ENCODE peak calls at places on chromosomes 12 and 14, in six cellular contexts. R, M, K, H, O and C are unnamed samples.

GRCh38 chr14:104784218-104784568 is 11.4 kb downstream of the AKT1 start:
- DNase-seq in R (no peak), M (no peak), K (no peak), H (no peak), O (no peak), C (no peak)

GRCh38 chr12:131091413-131091975 is 137.8 kb downstream of the ADGRD1 start:
- DNase-seq in R (no peak), M (no peak), K (no peak), H (no peak), O (no peak), C (no peak)

GRCh38 chr12:53325539-53326061 is 4.2 kb upstream of the AAAS start:
- DNase-seq in R (peak; percentile 53), M (peak; percentile 86), K (no peak), H (peak; percentile 34), O (peak; percentile 20), C (no peak)

GRCh38 chr12:76346798-76347420 is 1.3 kb downstream of the BBS10 start:
- DNase-seq in R (peak; percentile 32), M (no peak), K (no peak), H (peak; percentile 54), O (peak; percentile 72), C (peak; percentile 55)

GRCh38 chr14:24556756-24557155 is 19.3 kb downstream of the CTSG start:
- DNase-seq in R (no peak), M (no peak), K (no peak), H (no peak), O (no peak), C (no peak)

GRCh38 chr12:63206908-63207307 is 55.9 kb upstream of the AVPR1A start:
- DNase-seq in R (peak; percentile 29), M (no peak), K (no peak), H (peak; percentile 46), O (no peak), C (peak; percentile 70)

GRCh38 chr12:120767071-120768024 is 41.7 kb downstream of the ACADS start:
- DNase-seq in R (no peak), M (no peak), K (no peak), H (no peak), O (no peak), C (no peak)

GRCh38 chr14:28886940-28887339 is 120.4 kb downstream of the FOXG1 start:
- DNase-seq in R (no peak), M (no peak), K (no peak), H (no peak), O (no peak), C (no peak)

GRCh38 chr12:52037248-52037861 is 13.9 kb upstream of the NR4A1 start:
- DNase-seq in R (peak; percentile 70), M (peak; percentile 84), K (no peak), H (no peak), O (no peak), C (no peak)

GRCh38 chr14:77183896-77184295 is 2.3 kb downstream of the TMEM63C start:
- DNase-seq in R (no peak), M (no peak), K (no peak), H (no peak), O (no peak), C (no peak)

GRCh38 chr14:91063119-91063518 is 2.7 kb upstream of the RPS6KA5 start:
- DNase-seq in R (no peak), M (no peak), K (no peak), H (peak; percentile 29), O (no peak), C (no peak)

GRCh38 chr12:64169999-64170398 is 52.1 kb downstream of the KICS2 start:
- DNase-seq in R (no peak), M (no peak), K (no peak), H (no peak), O (peak; percentile 44), C (no peak)

GRCh38 chr12:129009833-129010232 is 156.6 kb downstream of the GLT1D1 start:
- DNase-seq in R (no peak), M (no peak), K (no peak), H (no peak), O (no peak), C (no peak)

GRCh38 chr12:26668847-26669246 is 164.1 kb downstream of the ITPR2 start:
- DNase-seq in R (no peak), M (no peak), K (no peak), H (no peak), O (no peak), C (no peak)

GRCh38 chr14:104264495-104265265 is 126.3 kb downstream of the KIF26A start:
- DNase-seq in R (no peak), M (peak; percentile 60), K (no peak), H (no peak), O (no peak), C (no peak)

GRCh38 chr12:52975204-52975603 is 26.3 kb downstream of the KRT18 start:
- DNase-seq in R (no peak), M (no peak), K (no peak), H (no peak), O (no peak), C (no peak)

GRCh38 chr12:31118347-31118830 is 44.7 kb downstream of the DDX11 start:
- DNase-seq in R (no peak), M (peak; percentile 74), K (no peak), H (peak; percentile 48), O (no peak), C (no peak)

GRCh38 chr14:51342226-51342625 is 102.2 kb downstream of the TMX1 start:
- DNase-seq in R (no peak), M (no peak), K (no peak), H (peak; percentile 35), O (peak; percentile 26), C (no peak)

GRCh38 chr12:56080556-56081138 is 682 bp downstream of the ERBB3 start:
- DNase-seq in R (no peak), M (no peak), K (no peak), H (peak; percentile 50), O (no peak), C (no peak)

GRCh38 chr14:61472801-61473376 is 151.5 kb downstream of the PRKCH start:
- DNase-seq in R (no peak), M (peak; percentile 80), K (no peak), H (no peak), O (peak; percentile 37), C (no peak)

GRCh38 chr12:50732591-50732990 is 31.3 kb upstream of the ATF1 start:
- DNase-seq in R (no peak), M (no peak), K (no peak), H (peak; percentile 59), O (no peak), C (no peak)

GRCh38 chr12:16691624-16692023 is 85.7 kb upstream of the LMO3 start:
- DNase-seq in R (no peak), M (no peak), K (no peak), H (no peak), O (no peak), C (no peak)

GRCh38 chr12:51788876-51789275 is 59.6 kb downstream of the FIGNL2 start:
- DNase-seq in R (no peak), M (no peak), K (no peak), H (no peak), O (no peak), C (no peak)

GRCh38 chr12:6536894-6537579 is 2.7 kb downstream of the GAPDH start:
- DNase-seq in R (no peak), M (no peak), K (no peak), H (peak; percentile 37), O (no peak), C (no peak)

GRCh38 chr14:93984987-93985410 is 8.6 kb upstream of the ASB2 start:
- DNase-seq in R (no peak), M (no peak), K (no peak), H (peak; percentile 56), O (no peak), C (no peak)

GRCh38 chr12:55707841-55708694 is at the start of gene ITGA7:
- DNase-seq in R (peak; percentile 92), M (peak; percentile 92), K (no peak), H (no peak), O (no peak), C (no peak)

GRCh38 chr12:8011331-8011730 is 21.2 kb upstream of the FOXJ2 start:
- DNase-seq in R (no peak), M (no peak), K (no peak), H (no peak), O (peak; percentile 76), C (no peak)

GRCh38 chr12:75345531-75345930 is 11.1 kb downstream of the GLIPR1L1 start:
- DNase-seq in R (no peak), M (no peak), K (no peak), H (no peak), O (no peak), C (no peak)

GRCh38 chr12:72264548-72265175 is 7.5 kb upstream of the TRHDE start:
- DNase-seq in R (no peak), M (no peak), K (no peak), H (peak; percentile 24), O (peak; percentile 3), C (no peak)

GRCh38 chr12:76726626-76727025 is 37.3 kb upstream of the ZDHHC17 start:
- DNase-seq in R (no peak), M (no peak), K (no peak), H (no peak), O (no peak), C (no peak)

GRCh38 chr12:62655524-62656160 is 189.0 kb downstream of the MON2 start:
- DNase-seq in R (no peak), M (no peak), K (no peak), H (no peak), O (no peak), C (no peak)

GRCh38 chr12:59383426-59383822 is 212.4 kb upstream of the SLC16A7 start:
- DNase-seq in R (no peak), M (no peak), K (no peak), H (no peak), O (no peak), C (no peak)

GRCh38 chr14:75430526-75430925 is 2.7 kb downstream of the JDP2 start:
- DNase-seq in R (peak; percentile 75), M (no peak), K (no peak), H (no peak), O (no peak), C (peak; percentile 36)

DNA sequence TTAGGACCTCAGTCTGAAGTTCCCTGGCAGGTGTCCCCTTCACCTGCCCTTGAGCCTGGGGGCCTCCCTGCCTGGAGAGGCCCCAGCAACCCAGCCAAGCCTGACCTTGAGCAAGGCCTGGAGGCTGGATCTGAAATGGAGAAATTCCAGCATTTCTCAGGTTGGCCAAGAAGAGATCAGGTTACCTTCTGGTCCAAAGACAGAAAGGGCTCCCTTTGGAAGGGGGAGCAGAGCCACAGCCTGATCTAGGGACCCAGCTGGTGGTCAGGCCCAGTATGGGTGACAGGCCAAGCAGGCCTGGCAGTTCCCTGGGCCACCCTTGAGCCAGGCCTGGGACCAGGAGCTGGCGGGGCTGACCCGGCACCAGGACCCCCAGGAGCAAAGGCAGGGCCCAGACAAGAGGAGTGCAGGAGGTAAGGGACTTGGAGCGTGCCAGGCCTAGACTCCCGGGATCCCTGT is 82.8 kb downstream of the TNFAIP2 start:
- DNase-seq in R (no peak), M (no peak), K (no peak), H (no peak), O (no peak), C (no peak)
- H3K4me3 ChIP-seq in R (no peak overlapping the region), M (no peak overlapping the region), K (peak overlapping the region; percentile 41), H (no peak overlapping the region), O (no peak overlapping the region), C (peak overlapping the region; percentile 18)

GRCh38 chr14:52949711-52950409 is 990 bp downstream of the FERMT2 start:
- DNase-seq in R (no peak), M (no peak), K (no peak), H (peak; percentile 48), O (peak; percentile 58), C (peak; percentile 38)
- TF ChIP-seq POLR2A in R (peak; percentile 33), M (no peak), K (no peak), H (no peak), O (no peak), C (no peak)

GRCh38 chr12:113235976-113236375 is 14.7 kb downstream of the TPCN1 start:
- DNase-seq in R (peak; percentile 30), M (peak; percentile 50), K (no peak), H (no peak), O (no peak), C (no peak)
- H3K4me1 ChIP-seq in R (peaks cover 99% of the 10 kb centered on the region), M (peaks cover 57% of the 10 kb centered on the region), K (peaks cover 88% of the 10 kb centered on the region), H (peaks cover 14% of the 10 kb centered on the region), O (peaks cover 24% of the 10 kb centered on the region), C (peaks cover 15% of the 10 kb centered on the region)

GRCh38 chr12:94644622-94645021 is 5.7 kb downstream of the TMCC3 start:
- DNase-seq in R (no peak), M (no peak), K (no peak), H (no peak), O (peak; percentile 78), C (peak; percentile 31)
- H3K4me3 ChIP-seq in R (no peak overlapping the region), M (peak overlapping the region; percentile 13), K (no peak overlapping the region), H (no peak overlapping the region), O (no peak overlapping the region), C (no peak overlapping the region)